ENCODE peak calls at places on chromosomes 13 and 19, in four cellular contexts. One of them, this sample, is unnamed.

GRCh38 chr19:35959040-35959967 is 23.1 kb downstream of the LRFN3 start:
- DNase-seq in testis: peak; percentile 60
- DNase-seq in AG04450: no peak
- DNase-seq in cardiac fibroblast: no peak
- DNase-seq in this sample: no peak

GRCh38 chr13:94343243-94343585 is 136.3 kb downstream of the DCT start:
- DNase-seq in cardiac fibroblast: peak; percentile 47
- DNase-seq in testis: no peak
- DNase-seq in AG04450: no peak
- DNase-seq in this sample: peak; percentile 46

GRCh38 chr19:44912854-44913253 is 1.6 kb upstream of the APOC1 start:
- DNase-seq in cardiac fibroblast: no peak
- DNase-seq in AG04450: no peak
- DNase-seq in testis: peak; percentile 82
- DNase-seq in this sample: peak; percentile 79

GRCh38 chr13:102993348-102993747 is 72.9 kb downstream of the SLC10A2 start:
- DNase-seq in testis: no peak
- DNase-seq in cardiac fibroblast: no peak
- DNase-seq in AG04450: no peak
- DNase-seq in this sample: no peak

GRCh38 chr19:45402469-45403070 is 2.3 kb downstream of the PPP1R13L start:
- DNase-seq in testis: no peak
- DNase-seq in AG04450: no peak
- DNase-seq in cardiac fibroblast: peak; percentile 38
- DNase-seq in this sample: no peak

GRCh38 chr13:105573134-105573533 is 962.3 kb downstream of the EFNB2 start:
- DNase-seq in AG04450: no peak
- DNase-seq in cardiac fibroblast: peak; percentile 28
- DNase-seq in testis: no peak
- DNase-seq in this sample: no peak

GRCh38 chr19:16303755-16304154 is 20.9 kb upstream of the KLF2 start:
- DNase-seq in cardiac fibroblast: peak; percentile 36
- DNase-seq in testis: peak; percentile 72
- DNase-seq in AG04450: no peak
- DNase-seq in this sample: no peak

GRCh38 chr13:107767119-107767518 is 448.2 kb downstream of the LIG4 start:
- DNase-seq in testis: no peak
- DNase-seq in cardiac fibroblast: no peak
- DNase-seq in AG04450: no peak
- DNase-seq in this sample: no peak

GRCh38 chr19:35379992-35380391 is 9.1 kb downstream of the GPR42 start:
- DNase-seq in testis: no peak
- DNase-seq in AG04450: no peak
- DNase-seq in cardiac fibroblast: no peak
- DNase-seq in this sample: no peak

GRCh38 chr13:110312669-110313031 is 5.6 kb downstream of the COL4A2 start:
- DNase-seq in AG04450: no peak
- DNase-seq in testis: no peak
- DNase-seq in cardiac fibroblast: peak; percentile 93
- DNase-seq in this sample: no peak

GRCh38 chr13:51541037-51541436 is 43.2 kb upstream of the WDFY2 start:
- DNase-seq in cardiac fibroblast: no peak
- DNase-seq in AG04450: no peak
- DNase-seq in testis: no peak
- DNase-seq in this sample: no peak

GRCh38 chr19:782195-783043 is 14.8 kb upstream of the PTBP1 start:
- DNase-seq in testis: no peak
- DNase-seq in cardiac fibroblast: peak; percentile 75
- DNase-seq in AG04450: no peak
- DNase-seq in this sample: peak; percentile 66

GRCh38 chr13:41631296-41631965 is 174.1 kb downstream of the RGCC start:
- DNase-seq in AG04450: no peak
- DNase-seq in cardiac fibroblast: no peak
- DNase-seq in testis: no peak
- DNase-seq in this sample: no peak

GRCh38 chr19:3693030-3693925 is 7.0 kb downstream of the PIP5K1C start:
- DNase-seq in cardiac fibroblast: no peak
- DNase-seq in testis: no peak
- DNase-seq in AG04450: no peak
- DNase-seq in this sample: peak; percentile 65

GRCh38 chr13:76820759-76821158 is 65.4 kb downstream of the KCTD12 start:
- DNase-seq in testis: peak; percentile 82
- DNase-seq in cardiac fibroblast: peak; percentile 70
- DNase-seq in AG04450: no peak
- DNase-seq in this sample: no peak

GRCh38 chr13:78657699-78658629 is 991 bp downstream of the OBI1 start:
- DNase-seq in testis: no peak
- DNase-seq in AG04450: no peak
- DNase-seq in cardiac fibroblast: peak; percentile 33
- DNase-seq in this sample: peak; percentile 49

GRCh38 chr19:51366999-51367564 is 894 bp upstream of the ETFB start:
- DNase-seq in testis: peak; percentile 21
- DNase-seq in AG04450: no peak
- DNase-seq in cardiac fibroblast: no peak
- DNase-seq in this sample: no peak

GRCh38 chr19:4375620-4376228 is 24.6 kb downstream of the SH3GL1 start:
- DNase-seq in cardiac fibroblast: peak; percentile 77
- DNase-seq in AG04450: no peak
- DNase-seq in testis: no peak
- DNase-seq in this sample: peak; percentile 58

GRCh38 chr19:13103585-13103923 is 896 bp upstream of the LYL1 start:
- DNase-seq in cardiac fibroblast: no peak
- DNase-seq in AG04450: no peak
- DNase-seq in testis: no peak
- DNase-seq in this sample: no peak
- H3K4me3 ChIP-seq in cardiac fibroblast: no peak overlapping the region
- H3K4me3 ChIP-seq in AG04450: no peak overlapping the region
- H3K4me3 ChIP-seq in testis: no peak overlapping the region
- H3K4me3 ChIP-seq in this sample: no peak overlapping the region

DNA sequence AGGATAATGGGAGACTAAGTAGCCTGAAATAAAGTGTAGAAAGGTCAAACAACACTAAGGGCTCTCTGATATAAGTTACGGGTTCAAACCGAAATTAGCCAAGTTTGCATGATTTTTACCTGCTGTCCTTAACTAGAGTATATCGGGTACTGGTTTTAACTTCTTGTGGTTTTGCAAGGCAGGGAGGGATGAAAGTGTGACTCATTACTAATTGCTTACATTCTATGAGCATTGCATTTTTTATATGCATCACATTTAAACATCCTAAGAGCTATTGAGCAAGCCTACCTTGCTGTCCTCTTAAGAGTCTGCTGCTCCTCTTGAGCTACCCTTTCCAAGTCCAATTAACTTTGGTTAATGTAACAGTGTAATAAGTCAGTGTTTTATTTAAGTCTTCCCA is 415.4 kb downstream of the SLITRK5 start:
- DNase-seq in testis: no peak
- DNase-seq in AG04450: peak; percentile 23
- DNase-seq in cardiac fibroblast: no peak
- DNase-seq in this sample: no peak
- H3K4me3 ChIP-seq in testis: no peak overlapping the region
- H3K4me3 ChIP-seq in AG04450: no peak overlapping the region
- H3K4me3 ChIP-seq in cardiac fibroblast: no peak overlapping the region
- H3K4me3 ChIP-seq in this sample: no peak overlapping the region

DNA sequence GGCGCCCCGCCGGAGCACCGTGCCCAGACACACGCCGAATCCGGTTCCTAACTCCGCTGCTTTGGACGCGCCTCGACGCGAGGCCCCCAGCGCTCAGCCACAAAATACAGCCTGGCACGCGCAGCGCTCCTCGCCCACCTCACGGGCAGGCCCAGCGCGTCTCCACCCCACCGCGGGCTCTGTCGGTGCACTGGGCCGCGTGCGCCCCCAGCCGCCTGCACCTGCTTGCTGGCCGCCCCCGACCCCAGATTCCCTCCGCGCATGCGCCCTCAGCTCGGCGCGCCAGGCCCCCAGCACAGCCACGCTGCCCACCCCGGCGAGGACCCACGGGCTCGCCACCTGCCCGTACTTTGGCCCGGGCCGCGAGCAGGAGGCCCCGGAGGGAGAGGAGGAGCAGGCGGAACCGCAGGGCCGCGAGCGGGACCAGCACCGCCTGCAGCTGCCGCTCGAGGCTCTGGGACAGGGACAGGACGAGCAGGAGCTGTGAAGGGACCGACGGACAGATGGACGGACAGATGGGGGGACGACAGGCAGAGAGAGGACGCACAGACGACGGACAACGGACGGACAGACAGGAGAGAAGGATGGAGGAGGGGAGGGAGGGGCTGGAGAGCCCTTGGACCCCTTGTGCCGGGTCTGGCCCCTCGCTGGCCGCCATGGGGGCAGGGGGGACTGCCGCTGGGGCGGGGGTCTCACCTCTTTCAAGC is 5.4 kb downstream of the ANO8 start:
- DNase-seq in testis: no peak
- DNase-seq in AG04450: no peak
- DNase-seq in cardiac fibroblast: no peak
- DNase-seq in this sample: no peak
- H3K4me3 ChIP-seq in testis: no peak overlapping the region
- H3K4me3 ChIP-seq in AG04450: no peak overlapping the region
- H3K4me3 ChIP-seq in cardiac fibroblast: no peak overlapping the region
- H3K4me3 ChIP-seq in this sample: no peak overlapping the region

GRCh38 chr13:75764251-75764650 is 128.1 kb downstream of the LMO7 start:
- DNase-seq in testis: no peak
- DNase-seq in cardiac fibroblast: no peak
- DNase-seq in AG04450: no peak
- DNase-seq in this sample: no peak

GRCh38 chr13:75761373-75761772 is 125.2 kb downstream of the LMO7 start:
- DNase-seq in AG04450: no peak
- DNase-seq in testis: no peak
- DNase-seq in cardiac fibroblast: no peak
- DNase-seq in this sample: no peak

GRCh38 chr13:75762066-75762937 is 126.2 kb downstream of the LMO7 start:
- DNase-seq in cardiac fibroblast: no peak
- DNase-seq in AG04450: no peak
- DNase-seq in testis: no peak
- DNase-seq in this sample: no peak

GRCh38 chr13:75763511-75763910 is 127.4 kb downstream of the LMO7 start:
- DNase-seq in AG04450: no peak
- DNase-seq in cardiac fibroblast: no peak
- DNase-seq in testis: no peak
- DNase-seq in this sample: no peak

DNA sequence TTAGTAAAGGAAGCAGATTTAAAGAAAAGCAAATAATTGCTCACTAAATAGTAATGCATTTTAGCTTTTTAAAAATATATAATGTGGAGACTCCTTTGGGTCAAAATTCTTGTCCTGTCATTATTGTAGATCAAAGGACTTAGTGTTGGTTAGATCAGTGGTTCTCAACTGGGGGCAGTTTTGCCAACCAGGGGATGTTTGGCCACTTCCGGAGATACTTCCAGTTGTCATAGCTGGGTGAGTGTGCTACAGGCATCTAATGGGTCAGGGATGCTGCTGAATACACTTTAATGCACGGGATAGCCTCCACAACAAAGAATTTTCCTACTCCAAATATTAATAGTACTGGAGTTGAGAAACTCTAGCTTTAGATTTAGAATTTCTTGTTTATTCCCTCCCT is 126.8 kb downstream of the LMO7 start:
- DNase-seq in cardiac fibroblast: no peak
- DNase-seq in AG04450: no peak
- DNase-seq in testis: no peak
- DNase-seq in this sample: no peak
- H3K4me3 ChIP-seq in cardiac fibroblast: no peak overlapping the region
- H3K4me3 ChIP-seq in AG04450: no peak overlapping the region
- H3K4me3 ChIP-seq in testis: no peak overlapping the region
- H3K4me3 ChIP-seq in this sample: no peak overlapping the region

GRCh38 chr19:14418743-14419037 is 451 bp downstream of the DDX39A start:
- DNase-seq in testis: no peak
- DNase-seq in cardiac fibroblast: no peak
- DNase-seq in AG04450: no peak
- DNase-seq in this sample: no peak

GRCh38 chr19:14413765-14414171 is 5.4 kb downstream of the DDX39A start:
- DNase-seq in testis: no peak
- DNase-seq in cardiac fibroblast: peak; percentile 48
- DNase-seq in AG04450: no peak
- DNase-seq in this sample: peak; percentile 77

GRCh38 chr19:14413355-14413754 is 5.8 kb downstream of the DDX39A start:
- DNase-seq in AG04450: no peak
- DNase-seq in cardiac fibroblast: no peak
- DNase-seq in testis: no peak
- DNase-seq in this sample: no peak

GRCh38 chr19:14419038-14419813 is at the start of gene DDX39A:
- DNase-seq in testis: peak; percentile 100
- DNase-seq in AG04450: peak; percentile 98
- DNase-seq in cardiac fibroblast: peak; percentile 100
- DNase-seq in this sample: peak; percentile 100

GRCh38 chr19:14416743-14417214 is 2.4 kb downstream of the DDX39A start:
- DNase-seq in AG04450: no peak
- DNase-seq in cardiac fibroblast: no peak
- DNase-seq in testis: no peak
- DNase-seq in this sample: no peak
- H3K4me3 ChIP-seq in AG04450: no peak overlapping the region
- H3K4me3 ChIP-seq in cardiac fibroblast: no peak overlapping the region
- H3K4me3 ChIP-seq in testis: no peak overlapping the region
- H3K4me3 ChIP-seq in this sample: no peak overlapping the region

This sample was measured in SJCRH30.